ENCODE peak calls at places on chromosomes 2 and 18, in nine cellular contexts. H is transverse colon; V is IMR-90; Q is HCT116; R is CD8-positive, alpha-beta T cell; T is A549; E is lung; X is cardiac muscle cell; J is left ventricle myocardium inferior. U is an unnamed sample. For H3K4me1, the result is how much of the 10 kb centered on the place peaks cover.

GRCh38 chr2:84959494-84960156 is 11.3 kb upstream of the KCMF1 start:
- DNase-seq in T (peak), R (no peak), Q (no peak), V (peak), X (peak), H (no peak), J (no peak), E (no peak), U (no peak)

GRCh38 chr2:239236043-239236807 is 164.6 kb downstream of the HDAC4 start:
- DNase-seq in E (no peak), R (no peak), T (no peak), Q (no peak), H (no peak), J (no peak), V (no peak), X (no peak), U (no peak)

GRCh38 chr18:63273170-63273925 is 46.2 kb downstream of the BCL2 start:
- DNase-seq in H (no peak), J (no peak), R (no peak), Q (no peak), X (no peak), E (no peak), V (no peak), T (no peak), U (no peak)

GRCh38 chr2:9268310-9269081 is 61.9 kb downstream of the ASAP2 start:
- DNase-seq in E (no peak), R (no peak), V (no peak), X (no peak), J (no peak), H (no peak), Q (no peak), T (no peak), U (no peak)

GRCh38 chr2:148006249-148007007 is 14.1 kb downstream of the ORC4 start:
- DNase-seq in Q (no peak), J (no peak), R (no peak), E (no peak), X (no peak), H (no peak), T (no peak), V (no peak), U (no peak)

GRCh38 chr2:180038997-180039396 is 31.9 kb upstream of the CWC22 start:
- DNase-seq in E (no peak), V (no peak), H (no peak), Q (no peak), R (no peak), X (no peak), J (no peak), T (no peak), U (no peak)

GRCh38 chr18:50429207-50429948 is 54.5 kb downstream of the SKA1 start:
- DNase-seq in H (no peak), J (no peak), X (peak), V (peak), E (no peak), Q (peak), T (peak), R (no peak), U (no peak)

GRCh38 chr2:33209976-33210375 is 263.2 kb downstream of the LTBP1 start:
- DNase-seq in J (no peak), Q (no peak), T (no peak), R (no peak), X (peak), H (no peak), E (no peak), V (peak), U (no peak)

GRCh38 chr18:49630246-49630699 is 68.4 kb downstream of the LIPG start:
- DNase-seq in J (no peak), Q (no peak), H (peak), T (peak), V (no peak), E (no peak), R (no peak), X (peak), U (no peak)

GRCh38 chr2:43222472-43223146 is 3.8 kb downstream of the ZFP36L2 start:
- DNase-seq in H (no peak), V (peak), J (no peak), R (no peak), Q (no peak), T (no peak), X (peak), E (no peak), U (no peak)

GRCh38 chr2:43221660-43222471 is 4.5 kb downstream of the ZFP36L2 start:
- DNase-seq in Q (peak), V (peak), H (peak), R (peak), X (peak), T (peak), J (peak), E (peak), U (peak)

GRCh38 chr2:43224131-43224570 is 2.3 kb downstream of the ZFP36L2 start:
- DNase-seq in V (peak), R (peak), E (peak), X (peak), T (peak), H (peak), J (peak), Q (no peak), U (peak)

GRCh38 chr2:43224571-43225092 is 1.8 kb downstream of the ZFP36L2 start:
- DNase-seq in J (peak), V (peak), Q (no peak), H (no peak), T (peak), E (no peak), X (peak), R (no peak), U (peak)

GRCh38 chr2:43223412-43224040 is 2.9 kb downstream of the ZFP36L2 start:
- DNase-seq in R (no peak), X (peak), H (no peak), T (peak), Q (no peak), V (peak), E (no peak), J (no peak), U (no peak)
- H3K4me1 ChIP-seq in R (under half), X (half or more), H (under half), T (half or more), Q (half or more), V (under half), E (under half), J (half or more), U (under half)

DNA sequence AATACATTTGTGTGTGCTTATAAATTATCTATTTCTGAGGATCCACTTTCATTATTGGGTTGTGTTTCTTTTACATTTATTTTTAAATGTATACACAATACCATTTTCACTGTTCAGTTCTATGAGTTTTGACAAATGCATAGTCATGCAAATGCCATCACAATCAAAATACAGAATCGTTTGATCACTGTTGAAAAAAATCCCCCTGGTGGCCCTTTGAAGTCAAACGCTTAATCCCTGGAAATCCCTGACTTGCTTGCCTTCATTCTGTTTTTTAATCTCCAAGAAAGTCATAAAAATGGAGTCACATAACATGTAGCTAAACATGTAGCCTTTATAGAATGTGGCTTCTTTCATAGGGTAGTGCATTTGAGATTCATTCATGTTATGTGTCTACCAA is 173.3 kb downstream of the GALR1 start:
- DNase-seq in Q (no peak), J (no peak), V (no peak), E (no peak), X (no peak), H (no peak), T (peak), R (no peak), U (no peak)
- TF ChIP-seq CTCF in Q (peak), J (no peak), V (no peak), E (no peak), X (no peak), H (no peak), T (no peak), R (no peak), U (no peak)

GRCh38 chr18:55585050-55585449 is 2.9 kb downstream of the TCF4 start:
- DNase-seq in Q (no peak), T (no peak), X (no peak), H (no peak), J (no peak), E (no peak), R (no peak), V (no peak), U (no peak)
- H3K4me3 ChIP-seq in Q (no peak), T (no peak), X (no peak), H (peak), J (peak), E (no peak), R (no peak), V (peak), U (no peak)

GRCh38 chr2:174594451-174594850 is 3.2 kb downstream of the WIPF1 start:
- DNase-seq in T (no peak), H (no peak), R (no peak), J (no peak), Q (no peak), E (no peak), V (no peak), X (no peak), U (no peak)
- H3K4me1 ChIP-seq in T (under half), H (under half), R (under half), J (under half), Q (under half), E (under half), V (under half), X (under half), U (under half)

GRCh38 chr2:139990646-139991335 is 1210.6 kb upstream of the NXPH2 start:
- DNase-seq in R (no peak), H (no peak), Q (no peak), V (no peak), E (no peak), X (no peak), J (no peak), T (no peak), U (no peak)

GRCh38 chr2:139992711-139993345 is 1212.6 kb upstream of the NXPH2 start:
- DNase-seq in Q (no peak), T (no peak), E (no peak), X (no peak), J (no peak), H (no peak), V (no peak), R (no peak), U (no peak)

GRCh38 chr2:139992078-139992477 is 1211.9 kb upstream of the NXPH2 start:
- DNase-seq in Q (peak), H (no peak), V (no peak), X (no peak), R (no peak), T (no peak), J (no peak), E (no peak), U (peak)
- TF ChIP-seq CTCF in Q (peak), H (no peak), V (no peak), X (no peak), R (no peak), T (no peak), J (no peak), E (no peak), U (no peak)

DNA sequence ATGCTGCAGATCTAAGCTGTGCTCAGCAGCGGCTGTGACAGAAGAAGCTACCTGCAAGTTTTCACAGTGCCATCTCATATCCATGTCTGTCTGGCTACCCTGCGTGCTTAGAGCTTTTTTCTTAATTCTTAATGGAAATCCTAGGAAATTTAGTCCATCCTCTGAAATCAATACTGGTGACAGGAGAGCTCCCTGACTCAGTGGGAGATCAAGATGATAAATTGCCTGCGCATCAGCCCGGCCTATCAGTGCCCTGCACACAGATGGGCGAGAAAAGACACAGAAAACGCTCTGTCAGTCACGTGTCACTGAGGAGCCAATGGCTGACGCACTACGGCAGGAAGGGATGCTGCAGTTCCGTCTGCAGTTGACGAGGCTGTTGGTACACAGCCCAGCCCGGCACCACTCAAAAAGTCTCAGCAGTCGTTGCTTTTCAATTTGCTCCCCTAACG is 819.6 kb upstream of the FSHR start:
- DNase-seq in T (peak), J (peak), Q (no peak), V (no peak), E (peak), H (peak), X (peak), R (peak), U (peak)
- H3K4me3 ChIP-seq in T (peak), J (peak), Q (no peak), V (no peak), E (peak), H (peak), X (peak), R (peak), U (peak)

DNA sequence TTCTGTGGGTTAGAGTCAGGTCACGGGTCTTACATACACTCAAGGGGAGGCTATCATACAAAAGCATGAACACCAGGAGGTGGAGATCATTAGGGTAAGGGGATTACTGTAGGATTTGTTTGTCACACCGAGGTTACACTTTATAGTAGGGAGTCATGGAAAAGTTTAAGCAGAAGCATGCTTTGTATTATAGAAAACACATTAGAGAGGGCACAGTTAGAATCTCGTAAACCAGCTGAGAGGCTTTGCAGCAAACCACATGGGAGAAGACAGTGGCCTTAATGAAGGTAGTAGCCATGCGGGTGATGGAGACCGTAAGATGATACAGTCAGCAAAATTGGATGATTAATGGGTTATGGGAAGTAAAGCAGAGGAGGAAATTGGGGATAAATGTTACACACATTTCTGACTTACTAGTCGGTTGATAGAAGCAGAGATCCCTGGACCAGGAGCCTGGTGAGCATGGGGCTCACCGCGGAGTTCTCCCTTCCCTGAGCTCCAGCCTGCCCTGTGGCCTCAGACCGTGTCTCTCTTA is 75.6 kb downstream of the MAPRE2 start:
- DNase-seq in J (no peak), X (no peak), E (no peak), H (no peak), R (no peak), T (no peak), Q (no peak), V (no peak), U (no peak)
- H3K4me1 ChIP-seq in J (half or more), X (under half), E (under half), H (under half), R (under half), T (under half), Q (under half), V (under half), U (under half)

DNA sequence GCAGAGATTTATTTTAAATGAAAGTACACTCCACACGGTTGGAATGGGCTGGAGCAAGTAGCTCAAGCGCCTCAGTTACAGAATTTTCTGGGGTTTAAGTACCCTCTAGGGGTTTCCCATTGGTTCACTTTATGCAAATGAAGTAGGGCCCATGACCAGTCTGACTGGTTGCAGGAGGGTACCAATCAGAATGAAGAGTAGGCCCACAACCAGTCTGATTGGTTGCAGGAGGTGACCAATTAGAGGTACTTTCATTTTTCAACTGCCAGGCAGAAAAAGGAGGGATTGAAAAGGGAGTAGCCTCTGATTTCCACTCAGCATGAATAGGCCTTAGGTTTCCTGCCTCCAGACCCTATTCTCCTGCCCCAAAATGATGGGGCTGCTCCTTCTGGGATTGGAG is 210.3 kb downstream of the SH3BP4 start:
- DNase-seq in Q (no peak), J (no peak), H (no peak), T (no peak), E (no peak), R (no peak), X (no peak), V (no peak), U (no peak)
- TF ChIP-seq CTCF in Q (no peak), J (no peak), H (no peak), T (no peak), E (no peak), R (no peak), X (no peak), V (no peak), U (no peak)

GRCh38 chr2:240819404-240820013 is 510 bp downstream of the KIF1A start:
- DNase-seq in E (no peak), H (no peak), T (no peak), J (peak), X (no peak), V (no peak), R (peak), Q (no peak), U (no peak)
- H3K4me3 ChIP-seq in E (no peak), H (peak), T (peak), J (peak), X (peak), V (no peak), R (no peak), Q (no peak), U (peak)

GRCh38 chr2:134433934-134434333 is 180.1 kb downstream of the MGAT5 start:
- DNase-seq in X (no peak), Q (no peak), V (no peak), E (no peak), J (no peak), H (no peak), R (peak), T (no peak), U (no peak)

GRCh38 chr2:134435505-134435904 is 181.6 kb downstream of the MGAT5 start:
- DNase-seq in V (no peak), X (no peak), T (no peak), Q (no peak), R (no peak), H (no peak), J (no peak), E (no peak), U (no peak)

GRCh38 chr2:134432438-134432883 is 178.6 kb downstream of the MGAT5 start:
- DNase-seq in E (no peak), T (peak), R (no peak), X (no peak), V (no peak), H (no peak), Q (no peak), J (no peak), U (peak)

GRCh38 chr2:134431837-134432437 is 178.1 kb downstream of the MGAT5 start:
- DNase-seq in H (no peak), J (no peak), T (peak), R (no peak), Q (no peak), X (no peak), V (peak), E (no peak), U (no peak)

DNA sequence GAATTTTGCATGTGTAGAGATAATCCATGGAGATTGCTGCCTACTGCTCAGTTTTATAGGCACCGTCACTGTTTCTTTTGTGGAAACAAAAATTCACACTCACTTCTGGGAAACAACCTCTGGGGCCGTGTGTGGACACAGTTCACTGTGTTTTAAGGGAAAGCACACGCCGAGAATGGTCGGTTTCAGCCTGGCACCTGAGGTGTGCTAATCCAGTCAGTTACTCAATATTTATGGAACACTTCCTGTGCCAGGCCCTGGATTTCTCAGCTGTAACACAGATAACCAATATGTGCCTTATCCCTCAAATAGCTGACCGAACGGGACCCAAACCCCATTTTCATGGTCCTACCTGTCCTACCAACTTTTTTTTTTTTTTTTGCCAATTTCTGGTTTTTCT is 179.6 kb downstream of the MGAT5 start:
- DNase-seq in T (no peak), R (no peak), V (no peak), E (no peak), H (no peak), X (no peak), J (no peak), Q (no peak), U (no peak)
- H3K4me1 ChIP-seq in T (under half), R (under half), V (under half), E (under half), H (under half), X (under half), J (under half), Q (under half), U (under half)